ENCODE peak calls at places on chromosomes 5 and 9, in six cellular contexts. E is fibroblast of the aortic adventitia, B is Caco-2, I is cardiac fibroblast, A is SJSA1, W is fibroblast of pulmonary artery. L is an unnamed sample.

GRCh38 chr5:71533614-71534013 is 53.5 kb upstream of the MCCC2 start:
- DNase-seq in W (peak; percentile 56), B (no peak), E (peak; percentile 44), I (peak; percentile 50), A (peak; percentile 25), L (peak; percentile 58)

GRCh38 chr9:95753762-95754465 is 121.6 kb upstream of the ERCC6L2 start:
- DNase-seq in A (peak; percentile 98), E (peak; percentile 47), B (no peak), I (peak; percentile 61), W (no peak), L (no peak)

GRCh38 chr9:95157491-95158151 is 159.9 kb downstream of the FANCC start:
- DNase-seq in B (no peak), I (peak; percentile 96), W (peak; percentile 94), A (no peak), E (peak; percentile 97), L (peak; percentile 91)

GRCh38 chr9:127683723-127684122 is 23.1 kb upstream of the CFAP157 start:
- DNase-seq in I (no peak), W (peak; percentile 17), A (no peak), B (no peak), E (peak; percentile 20), L (peak; percentile 16)

GRCh38 chr9:125649315-125649714 is 57.7 kb downstream of the MAPKAP1 start:
- DNase-seq in A (peak; percentile 65), I (peak; percentile 59), W (peak; percentile 82), B (no peak), E (peak; percentile 67), L (peak; percentile 88)

GRCh38 chr5:74543162-74543995 is 97.1 kb downstream of the ENC1 start:
- DNase-seq in W (peak; percentile 74), I (peak; percentile 86), A (peak; percentile 87), E (peak; percentile 91), B (no peak), L (peak; percentile 87)

GRCh38 chr5:181261320-181262085 is 560 bp upstream of the TRIM52 start:
- DNase-seq in I (peak; percentile 77), E (peak; percentile 64), W (peak; percentile 62), B (peak; percentile 78), A (peak; percentile 93), L (peak; percentile 59)

GRCh38 chr5:140221697-140222223 is 46.8 kb downstream of the CYSTM1 start:
- DNase-seq in E (peak; percentile 82), W (peak; percentile 72), A (peak; percentile 49), B (no peak), I (peak; percentile 59), L (peak; percentile 92)

GRCh38 chr5:45568813-45569212 is 127.4 kb downstream of the HCN1 start:
- DNase-seq in W (no peak), B (no peak), I (no peak), E (no peak), A (no peak), L (no peak)

GRCh38 chr9:94445846-94446245 is 109.0 kb upstream of the PCAT7 start:
- DNase-seq in I (no peak), E (no peak), W (no peak), A (no peak), B (no peak), L (no peak)

GRCh38 chr5:150038547-150038946 is 38.0 kb downstream of the HMGXB3 start:
- DNase-seq in W (no peak), I (no peak), B (no peak), A (no peak), E (peak; percentile 61), L (peak; percentile 76)

GRCh38 chr5:62732677-62733121 is 154.1 kb downstream of the LRRC70 start:
- DNase-seq in E (no peak), B (no peak), A (no peak), W (peak; percentile 4), I (no peak), L (peak; percentile 1)

GRCh38 chr5:105688227-105688807 is 1982.4 kb downstream of the EFNA5 start:
- DNase-seq in B (no peak), A (no peak), I (no peak), E (no peak), W (no peak), L (no peak)

GRCh38 chr5:95285406-95285761 is 490 bp upstream of the MCTP1 start:
- DNase-seq in A (peak; percentile 12), W (no peak), E (peak; percentile 8), I (no peak), B (no peak), L (no peak)

DNA sequence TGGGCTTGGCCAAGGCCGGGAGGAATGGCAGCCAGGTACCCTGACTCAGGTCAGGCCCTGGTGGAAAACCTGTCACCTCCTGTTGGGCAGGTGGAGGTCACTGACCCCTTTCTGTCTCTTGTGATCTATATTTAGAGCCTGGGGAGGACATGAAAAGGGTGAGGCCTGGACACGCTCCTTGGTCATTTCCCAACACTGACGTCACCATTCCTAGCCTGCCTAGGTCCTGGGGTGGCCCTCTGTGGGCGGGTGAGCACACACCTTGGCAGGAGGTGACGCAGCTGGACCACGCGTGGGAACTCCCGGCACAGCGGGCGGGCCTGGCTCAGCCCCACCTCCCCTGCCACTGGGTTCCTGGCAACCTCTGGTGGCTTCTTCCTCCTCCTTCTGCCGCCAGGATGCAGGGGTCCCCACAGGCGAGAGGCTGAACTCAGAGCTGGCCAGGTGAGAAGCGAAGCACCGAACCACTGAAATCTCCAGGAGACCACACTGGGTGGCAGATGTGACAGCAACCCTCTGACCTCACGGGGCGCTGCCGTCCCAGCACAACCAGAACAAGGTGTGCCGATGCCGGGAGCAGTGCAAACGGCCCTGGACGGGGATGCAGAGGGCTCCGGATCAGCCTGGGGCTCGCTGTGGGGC is 6.4 kb upstream of the RALGDS start:
- DNase-seq in B (no peak), W (no peak), I (no peak), E (no peak), A (no peak), L (peak; percentile 58)
- H3K4me3 ChIP-seq in B (no peak overlapping the region), W (no peak overlapping the region), I (no peak overlapping the region), E (no peak overlapping the region), A (no peak overlapping the region), L (no peak overlapping the region)

DNA sequence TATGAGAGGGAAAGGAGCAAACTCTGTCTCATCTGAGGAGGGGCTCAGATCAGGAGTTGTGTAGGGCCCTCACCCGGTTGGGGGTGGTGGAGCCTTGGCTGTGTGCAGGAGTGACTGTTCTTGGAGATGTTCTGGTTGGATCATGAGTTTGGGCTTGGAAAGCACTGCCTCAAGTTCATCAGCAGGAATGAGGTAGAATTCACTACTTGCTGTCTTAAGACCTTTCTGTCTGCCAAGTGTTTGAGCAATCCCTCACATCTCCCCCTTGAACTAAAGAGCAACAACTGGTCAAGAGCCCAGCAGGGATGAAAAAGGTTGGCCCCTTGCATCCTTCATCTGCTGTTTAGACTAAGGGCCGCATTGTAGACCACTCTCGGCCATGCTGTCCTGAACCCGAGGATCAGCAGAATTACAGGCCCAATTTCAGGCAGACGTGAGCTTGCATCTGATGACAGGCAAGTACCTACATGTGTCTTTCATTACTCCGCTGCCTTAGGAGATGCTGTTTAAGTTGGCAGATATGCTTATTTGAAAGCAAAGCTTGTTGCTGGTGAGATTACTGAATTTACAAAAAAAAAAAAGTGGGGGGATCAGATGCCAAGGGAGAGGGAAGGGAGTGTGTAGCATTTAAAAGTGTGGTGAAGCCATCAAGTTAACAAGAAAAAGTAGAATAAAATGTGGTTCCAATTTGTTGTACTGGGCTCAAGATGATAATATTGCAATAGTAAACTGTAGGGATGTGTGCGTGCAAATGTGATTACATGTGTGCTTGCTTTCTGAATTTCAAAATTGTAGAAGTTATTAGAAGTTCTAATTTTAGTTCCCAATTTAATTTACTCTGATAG is 36.5 kb downstream of the PIK3R1 start:
- DNase-seq in A (no peak), W (peak; percentile 86), I (peak; percentile 89), E (peak; percentile 96), B (no peak), L (peak; percentile 95)
- H3K4me3 ChIP-seq in A (no peak overlapping the region), W (no peak overlapping the region), I (no peak overlapping the region), E (peak overlapping the region; percentile 2), B (no peak overlapping the region), L (no peak overlapping the region)

GRCh38 chr9:89022902-89023301 is 31.6 kb downstream of the S1PR3 start:
- DNase-seq in I (peak; percentile 81), A (peak; percentile 64), W (peak; percentile 69), E (peak; percentile 87), B (no peak), L (peak; percentile 87)

GRCh38 chr9:89023788-89024187 is 32.5 kb downstream of the S1PR3 start:
- DNase-seq in B (no peak), I (peak; percentile 29), A (no peak), E (peak; percentile 41), W (no peak), L (peak; percentile 58)

GRCh38 chr9:89021154-89021803 is 30.0 kb downstream of the S1PR3 start:
- DNase-seq in W (peak; percentile 87), A (peak; percentile 73), I (peak; percentile 85), E (peak; percentile 91), B (no peak), L (peak; percentile 94)

GRCh38 chr9:89020754-89021153 is 29.5 kb downstream of the S1PR3 start:
- DNase-seq in A (no peak), E (no peak), W (no peak), B (no peak), I (no peak), L (no peak)

DNA sequence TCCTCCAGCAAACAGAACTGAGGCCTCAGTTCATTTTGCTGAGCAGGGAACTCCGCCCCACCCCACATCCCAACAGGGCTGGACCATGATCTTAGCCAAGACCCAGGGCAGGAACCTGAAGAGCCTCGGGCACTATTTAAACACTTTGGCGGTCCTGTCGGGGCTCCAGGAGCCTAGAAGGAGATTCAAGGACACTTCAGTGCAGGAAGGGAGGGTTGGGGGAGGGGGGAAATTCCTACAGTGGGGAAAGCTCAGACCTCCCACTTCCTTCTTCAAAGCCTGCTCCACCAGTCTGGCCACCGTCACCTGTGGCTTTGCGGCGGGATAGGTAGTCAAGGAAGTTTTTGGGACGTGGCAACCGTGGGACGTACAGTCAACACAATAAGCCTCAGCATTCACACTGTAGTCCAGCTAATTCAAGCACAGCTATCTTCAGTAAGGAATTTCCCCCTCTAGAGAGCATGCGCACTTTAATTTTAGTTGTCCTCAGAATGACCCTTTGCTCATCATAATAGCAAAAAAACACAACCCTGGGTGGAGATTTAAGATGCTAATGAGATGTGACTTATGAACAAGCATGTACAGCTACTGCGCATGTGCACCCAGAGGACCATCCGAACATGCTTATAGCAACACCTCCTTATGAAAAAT is 30.9 kb downstream of the S1PR3 start:
- DNase-seq in W (peak; percentile 76), E (peak; percentile 94), I (peak; percentile 88), A (peak; percentile 46), B (peak; percentile 2), L (peak; percentile 80)
- H3K4me3 ChIP-seq in W (no peak overlapping the region), E (no peak overlapping the region), I (no peak overlapping the region), A (no peak overlapping the region), B (no peak overlapping the region), L (no peak overlapping the region)

GRCh38 chr5:179823937-179824744 is 3.4 kb downstream of the SQSTM1 start:
- DNase-seq in A (no peak), E (peak; percentile 7), I (no peak), B (no peak), W (no peak), L (no peak)

GRCh38 chr5:179822059-179822432 is 1.3 kb downstream of the SQSTM1 start:
- DNase-seq in A (no peak), I (no peak), B (no peak), W (no peak), E (no peak), L (no peak)

GRCh38 chr5:179825655-179826182 is 5.0 kb downstream of the SQSTM1 start:
- DNase-seq in A (no peak), W (no peak), I (no peak), B (peak; percentile 81), E (peak; percentile 36), L (no peak)

GRCh38 chr5:179822444-179822990 is 1.8 kb downstream of the SQSTM1 start:
- DNase-seq in E (no peak), B (no peak), I (no peak), A (no peak), W (no peak), L (no peak)

DNA sequence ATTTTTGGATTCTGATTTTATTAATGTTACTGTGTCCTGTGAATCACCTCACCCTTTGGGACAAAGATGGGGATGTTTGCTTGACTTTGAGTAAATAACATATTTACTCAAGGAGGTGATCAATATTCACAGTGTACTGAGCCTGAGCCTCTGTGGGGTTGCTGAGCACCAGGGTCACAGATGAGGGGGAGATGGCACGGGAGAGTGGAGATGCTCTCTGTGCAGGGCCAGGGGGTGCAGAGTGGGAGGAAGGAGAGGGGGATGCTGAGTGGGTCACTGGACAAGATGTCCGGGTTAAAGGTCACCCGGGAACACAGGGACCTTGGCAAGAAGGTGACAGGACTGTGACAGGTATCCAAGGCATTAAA is 4.0 kb downstream of the SQSTM1 start:
- DNase-seq in I (no peak), B (no peak), W (no peak), E (no peak), A (no peak), L (no peak)
- H3K4me3 ChIP-seq in I (no peak overlapping the region), B (no peak overlapping the region), W (peak overlapping the region; percentile 86), E (peak overlapping the region; percentile 95), A (no peak overlapping the region), L (no peak overlapping the region)

L was measured in fibroblast of mammary gland.